ENCODE peak calls at places on chromosomes 1 and 21, in six cellular contexts. F is foreskin fibroblast, J is hippocampal formation, X is NCI-H1105, Q is A172, O is NCI-H1417. Z is an unnamed sample.

GRCh38 chr1:54867717-54868057 is 19.3 kb downstream of the DHCR24 start:
- DNase-seq in F (no peak), J (no peak), X (no peak), Q (no peak), O (no peak), Z (no peak)

GRCh38 chr1:29249951-29250581 is 13.7 kb downstream of the PTPRU start:
- DNase-seq in F (no peak), J (no peak), X (no peak), Q (no peak), O (no peak), Z (no peak)

GRCh38 chr1:211326528-211327340 is at the start of gene TRAF5:
- DNase-seq in F (peak; percentile 72), J (peak; percentile 33), X (peak; percentile 46), Q (peak; percentile 57), O (no peak), Z (peak; percentile 25)

GRCh38 chr1:183319051-183319450 is 99.1 kb downstream of the NMNAT2 start:
- DNase-seq in F (peak; percentile 11), J (no peak), X (no peak), Q (no peak), O (no peak), Z (no peak)

GRCh38 chr1:162855461-162856150 is 5.4 kb downstream of the CCDC190 start:
- DNase-seq in F (peak; percentile 78), J (no peak), X (no peak), Q (peak; percentile 37), O (no peak), Z (no peak)

GRCh38 chr1:211327341-211327921 is 798 bp downstream of the TRAF5 start:
- DNase-seq in F (peak; percentile 81), J (no peak), X (no peak), Q (peak; percentile 31), O (no peak), Z (no peak)

GRCh38 chr1:16386454-16387113 is 19.5 kb downstream of the SZRD1 start:
- DNase-seq in F (peak; percentile 89), J (no peak), X (no peak), Q (peak; percentile 90), O (no peak), Z (peak; percentile 65)

GRCh38 chr1:89125571-89126233 is at the start of gene GBP2:
- DNase-seq in F (peak; percentile 72), J (no peak), X (no peak), Q (peak; percentile 66), O (no peak), Z (peak; percentile 30)

GRCh38 chr1:3599286-3599811 is 12.0 kb downstream of the MEGF6 start:
- DNase-seq in F (peak; percentile 15), J (no peak), X (no peak), Q (no peak), O (no peak), Z (peak; percentile 28)

GRCh38 chr1:201740609-201741231 is 88.2 kb upstream of the IPO9 start:
- DNase-seq in F (no peak), J (no peak), X (no peak), Q (no peak), O (no peak), Z (peak; percentile 58)

GRCh38 chr21:39007532-39007931 is 175.7 kb downstream of the PSMG1 start:
- DNase-seq in F (no peak), J (no peak), X (no peak), Q (no peak), O (no peak), Z (no peak)

GRCh38 chr1:114319480-114319879 is 165.8 kb upstream of the SYT6 start:
- DNase-seq in F (peak; percentile 66), J (no peak), X (no peak), Q (peak; percentile 37), O (no peak), Z (no peak)

GRCh38 chr1:70504176-70504820 is 93.2 kb downstream of the CTH start:
- DNase-seq in F (peak; percentile 41), J (no peak), X (no peak), Q (no peak), O (no peak), Z (no peak)

GRCh38 chr1:183544598-183545297 is 45.5 kb downstream of the NCF2 start:
- DNase-seq in F (no peak), J (no peak), X (peak; percentile 44), Q (no peak), O (no peak), Z (no peak)

GRCh38 chr1:160031368-160032164 is at the start of gene PIGM:
- DNase-seq in F (peak; percentile 94), J (peak; percentile 89), X (peak; percentile 98), Q (peak; percentile 98), O (peak; percentile 100), Z (peak; percentile 91)

GRCh38 chr1:229184066-229184465 is 86.8 kb upstream of the RAB4A start:
- DNase-seq in F (no peak), J (no peak), X (no peak), Q (no peak), O (no peak), Z (no peak)

GRCh38 chr1:117735045-117735992 is 129.5 kb downstream of the TENT5C start:
- DNase-seq in F (peak; percentile 65), J (no peak), X (no peak), Q (peak; percentile 55), O (no peak), Z (peak; percentile 10)

GRCh38 chr1:99137546-99138206 is 126.6 kb upstream of the PLPPR4 start:
- DNase-seq in F (no peak), J (no peak), X (no peak), Q (no peak), O (no peak), Z (no peak)

GRCh38 chr1:232227171-232227740 is 402.7 kb downstream of the SIPA1L2 start:
- DNase-seq in F (no peak), J (no peak), X (no peak), Q (no peak), O (peak; percentile 51), Z (no peak)

GRCh38 chr21:44005593-44005992 is 6.5 kb upstream of the TRAPPC10 start:
- DNase-seq in F (no peak), J (no peak), X (no peak), Q (no peak), O (no peak), Z (no peak)

GRCh38 chr21:15221799-15222386 is 157.1 kb upstream of the NRIP1 start:
- DNase-seq in F (peak; percentile 92), J (no peak), X (no peak), Q (peak; percentile 60), O (no peak), Z (no peak)

GRCh38 chr1:150150511-150151021 is 850 bp downstream of the PLEKHO1 start:
- DNase-seq in F (peak; percentile 59), J (no peak), X (peak; percentile 31), Q (no peak), O (peak; percentile 39), Z (no peak)

GRCh38 chr1:193417945-193418744 is 231.7 kb upstream of the B3GALT2 start:
- DNase-seq in F (peak; percentile 51), J (no peak), X (no peak), Q (peak; percentile 70), O (no peak), Z (no peak)

GRCh38 chr1:2609271-2610035 is 22.9 kb downstream of the PRXL2B start:
- DNase-seq in F (no peak), J (no peak), X (no peak), Q (no peak), O (no peak), Z (no peak)

GRCh38 chr1:185973645-185974044 is 239.5 kb downstream of the HMCN1 start:
- DNase-seq in F (peak; percentile 89), J (no peak), X (no peak), Q (peak; percentile 94), O (no peak), Z (no peak)

GRCh38 chr1:207702317-207702716 is 49.5 kb upstream of the CD46 start:
- DNase-seq in F (peak; percentile 83), J (no peak), X (no peak), Q (no peak), O (no peak), Z (no peak)

GRCh38 chr1:154236855-154237254 is 16.1 kb downstream of the UBAP2L start:
- DNase-seq in F (no peak), J (no peak), X (no peak), Q (no peak), O (no peak), Z (no peak)

GRCh38 chr1:226814751-226815496 is 55.5 kb upstream of the PSEN2 start:
- DNase-seq in F (peak; percentile 93), J (no peak), X (peak; percentile 26), Q (peak; percentile 97), O (peak; percentile 78), Z (peak; percentile 65)

GRCh38 chr1:228488818-228489674 is 1.9 kb downstream of the RNF187 start:
- DNase-seq in F (no peak), J (no peak), X (no peak), Q (no peak), O (no peak), Z (no peak)

GRCh38 chr1:56811331-56811730 is 7.9 kb downstream of the FYB2 start:
- DNase-seq in F (no peak), J (no peak), X (no peak), Q (no peak), O (no peak), Z (no peak)

GRCh38 chr1:216822480-216822879 is 99.3 kb upstream of the ESRRG start:
- DNase-seq in F (no peak), J (no peak), X (peak; percentile 88), Q (no peak), O (peak; percentile 80), Z (no peak)

GRCh38 chr1:215595231-215595630 is 28.1 kb downstream of the KCTD3 start:
- DNase-seq in F (no peak), J (no peak), X (no peak), Q (peak; percentile 14), O (no peak), Z (no peak)

GRCh38 chr1:204327359-204327758 is 32.4 kb downstream of the PLEKHA6 start:
- DNase-seq in F (no peak), J (no peak), X (no peak), Q (no peak), O (no peak), Z (no peak)

GRCh38 chr1:32255072-32256071 is 4.3 kb downstream of the LCK start:
- DNase-seq in F (no peak), J (no peak), X (no peak), Q (no peak), O (no peak), Z (no peak)

GRCh38 chr1:27418326-27418761 is 25.9 kb downstream of the GPR3 start:
- DNase-seq in F (peak; percentile 96), J (peak; percentile 63), X (no peak), Q (peak; percentile 83), O (no peak), Z (peak; percentile 90)

GRCh38 chr1:25927541-25928265 is 21.5 kb upstream of the STMN1 start:
- DNase-seq in F (no peak), J (no peak), X (peak; percentile 84), Q (no peak), O (peak; percentile 19), Z (no peak)

GRCh38 chr1:58997637-58998036 is 213.8 kb upstream of the JUN start:
- DNase-seq in F (peak; percentile 22), J (no peak), X (no peak), Q (no peak), O (no peak), Z (no peak)

GRCh38 chr1:228400237-228400651 is 6.4 kb downstream of the TRIM11 start:
- DNase-seq in F (no peak), J (no peak), X (no peak), Q (no peak), O (no peak), Z (no peak)